ENCODE peak calls at places on chromosome 17, in five cellular contexts. One of them, this sample, is unnamed.

GRCh38 chr17:7174603-7175362 is 4.4 kb downstream of the ASGR1 start:
- DNase-seq in gastrocnemius medialis: no peak
- DNase-seq in activated B cell treated with CpG ODN at 0.5 μM for 24 hours: no peak
- DNase-seq in foreskin fibroblast: no peak
- DNase-seq in WTC11: no peak
- DNase-seq in this sample: peak

GRCh38 chr17:3983945-3984484 is 19.8 kb upstream of the ATP2A3 start:
- DNase-seq in WTC11: no peak
- DNase-seq in foreskin fibroblast: no peak
- DNase-seq in activated B cell treated with CpG ODN at 0.5 μM for 24 hours: no peak
- DNase-seq in gastrocnemius medialis: no peak
- DNase-seq in this sample: no peak

GRCh38 chr17:64002658-64003525 is 4.7 kb downstream of the PRR29 start:
- DNase-seq in foreskin fibroblast: no peak
- DNase-seq in WTC11: no peak
- DNase-seq in gastrocnemius medialis: no peak
- DNase-seq in activated B cell treated with CpG ODN at 0.5 μM for 24 hours: peak
- DNase-seq in this sample: no peak

GRCh38 chr17:80779961-80780380 is 211.7 kb upstream of the CHMP6 start:
- DNase-seq in activated B cell treated with CpG ODN at 0.5 μM for 24 hours: no peak
- DNase-seq in foreskin fibroblast: peak
- DNase-seq in WTC11: no peak
- DNase-seq in gastrocnemius medialis: no peak
- DNase-seq in this sample: no peak

GRCh38 chr17:64573214-64573613 is 66.4 kb downstream of the CEP95 start:
- DNase-seq in WTC11: no peak
- DNase-seq in gastrocnemius medialis: no peak
- DNase-seq in activated B cell treated with CpG ODN at 0.5 μM for 24 hours: no peak
- DNase-seq in foreskin fibroblast: no peak
- DNase-seq in this sample: no peak

GRCh38 chr17:3920940-3921852 is 4.9 kb upstream of the P2RX1 start:
- DNase-seq in gastrocnemius medialis: no peak
- DNase-seq in foreskin fibroblast: no peak
- DNase-seq in WTC11: no peak
- DNase-seq in activated B cell treated with CpG ODN at 0.5 μM for 24 hours: no peak
- DNase-seq in this sample: no peak

GRCh38 chr17:35947156-35947585 is 3.7 kb upstream of the LYZL6 start:
- DNase-seq in foreskin fibroblast: no peak
- DNase-seq in gastrocnemius medialis: no peak
- DNase-seq in WTC11: peak
- DNase-seq in activated B cell treated with CpG ODN at 0.5 μM for 24 hours: peak
- DNase-seq in this sample: peak

GRCh38 chr17:72978593-72979218 is 113.8 kb downstream of the SLC39A11 start:
- DNase-seq in WTC11: no peak
- DNase-seq in activated B cell treated with CpG ODN at 0.5 μM for 24 hours: no peak
- DNase-seq in foreskin fibroblast: no peak
- DNase-seq in gastrocnemius medialis: no peak
- DNase-seq in this sample: no peak

GRCh38 chr17:35807371-35808144 is 1.7 kb upstream of the TAF15 start:
- DNase-seq in foreskin fibroblast: peak
- DNase-seq in gastrocnemius medialis: no peak
- DNase-seq in activated B cell treated with CpG ODN at 0.5 μM for 24 hours: no peak
- DNase-seq in WTC11: no peak
- DNase-seq in this sample: no peak

GRCh38 chr17:75872434-75873351 is 5.7 kb downstream of the TRIM47 start:
- DNase-seq in foreskin fibroblast: peak
- DNase-seq in activated B cell treated with CpG ODN at 0.5 μM for 24 hours: no peak
- DNase-seq in gastrocnemius medialis: peak
- DNase-seq in WTC11: no peak
- DNase-seq in this sample: no peak

GRCh38 chr17:48990882-48991357 is 6.3 kb upstream of the IGF2BP1 start:
- DNase-seq in WTC11: no peak
- DNase-seq in foreskin fibroblast: no peak
- DNase-seq in gastrocnemius medialis: no peak
- DNase-seq in activated B cell treated with CpG ODN at 0.5 μM for 24 hours: no peak
- DNase-seq in this sample: no peak

GRCh38 chr17:21171309-21171922 is 42.5 kb downstream of the TMEM11 start:
- DNase-seq in foreskin fibroblast: no peak
- DNase-seq in WTC11: no peak
- DNase-seq in gastrocnemius medialis: no peak
- DNase-seq in activated B cell treated with CpG ODN at 0.5 μM for 24 hours: no peak
- DNase-seq in this sample: peak

GRCh38 chr17:82299452-82299851 is 18.0 kb downstream of the CD7 start:
- DNase-seq in activated B cell treated with CpG ODN at 0.5 μM for 24 hours: no peak
- DNase-seq in gastrocnemius medialis: no peak
- DNase-seq in foreskin fibroblast: no peak
- DNase-seq in WTC11: no peak
- DNase-seq in this sample: no peak

GRCh38 chr17:27402943-27403342 is 53.3 kb upstream of the KSR1 start:
- DNase-seq in gastrocnemius medialis: no peak
- DNase-seq in WTC11: no peak
- DNase-seq in foreskin fibroblast: no peak
- DNase-seq in activated B cell treated with CpG ODN at 0.5 μM for 24 hours: no peak
- DNase-seq in this sample: no peak

GRCh38 chr17:64218066-64218465 is 45.0 kb downstream of the TEX2 start:
- DNase-seq in activated B cell treated with CpG ODN at 0.5 μM for 24 hours: no peak
- DNase-seq in foreskin fibroblast: no peak
- DNase-seq in gastrocnemius medialis: no peak
- DNase-seq in WTC11: no peak
- DNase-seq in this sample: peak

GRCh38 chr17:382644-383533 is 30.3 kb upstream of the RPH3AL start:
- DNase-seq in foreskin fibroblast: no peak
- DNase-seq in gastrocnemius medialis: peak
- DNase-seq in activated B cell treated with CpG ODN at 0.5 μM for 24 hours: no peak
- DNase-seq in WTC11: peak
- DNase-seq in this sample: no peak

GRCh38 chr17:81840826-81841778 is 6.3 kb upstream of the PPP1R27 start:
- DNase-seq in foreskin fibroblast: no peak
- DNase-seq in activated B cell treated with CpG ODN at 0.5 μM for 24 hours: no peak
- DNase-seq in WTC11: no peak
- DNase-seq in gastrocnemius medialis: peak
- DNase-seq in this sample: no peak

GRCh38 chr17:7893226-7893880 is 4.8 kb downstream of the CHD3 start:
- DNase-seq in foreskin fibroblast: no peak
- DNase-seq in activated B cell treated with CpG ODN at 0.5 μM for 24 hours: no peak
- DNase-seq in gastrocnemius medialis: no peak
- DNase-seq in WTC11: no peak
- DNase-seq in this sample: no peak

GRCh38 chr17:55774834-55775233 is 24.0 kb downstream of the PCTP start:
- DNase-seq in gastrocnemius medialis: no peak
- DNase-seq in foreskin fibroblast: no peak
- DNase-seq in WTC11: no peak
- DNase-seq in activated B cell treated with CpG ODN at 0.5 μM for 24 hours: no peak
- DNase-seq in this sample: no peak

GRCh38 chr17:55769625-55770000 is 18.8 kb downstream of the PCTP start:
- DNase-seq in WTC11: no peak
- DNase-seq in gastrocnemius medialis: peak
- DNase-seq in foreskin fibroblast: peak
- DNase-seq in activated B cell treated with CpG ODN at 0.5 μM for 24 hours: no peak
- DNase-seq in this sample: no peak

GRCh38 chr17:55770220-55770870 is 19.5 kb downstream of the PCTP start:
- DNase-seq in foreskin fibroblast: peak
- DNase-seq in WTC11: no peak
- DNase-seq in activated B cell treated with CpG ODN at 0.5 μM for 24 hours: no peak
- DNase-seq in gastrocnemius medialis: no peak
- DNase-seq in this sample: peak

GRCh38 chr17:55773671-55774070 is 22.8 kb downstream of the PCTP start:
- DNase-seq in WTC11: no peak
- DNase-seq in foreskin fibroblast: no peak
- DNase-seq in activated B cell treated with CpG ODN at 0.5 μM for 24 hours: no peak
- DNase-seq in gastrocnemius medialis: no peak
- DNase-seq in this sample: no peak

GRCh38 chr17:55772086-55772485 is 21.2 kb downstream of the PCTP start:
- DNase-seq in foreskin fibroblast: no peak
- DNase-seq in gastrocnemius medialis: no peak
- DNase-seq in activated B cell treated with CpG ODN at 0.5 μM for 24 hours: no peak
- DNase-seq in WTC11: no peak
- DNase-seq in this sample: no peak
- TF ChIP-seq CTCF in foreskin fibroblast: no peak
- TF ChIP-seq CTCF in gastrocnemius medialis: no peak
- TF ChIP-seq CTCF in activated B cell treated with CpG ODN at 0.5 μM for 24 hours: no peak
- TF ChIP-seq CTCF in WTC11: no peak
- TF ChIP-seq CTCF in this sample: peak

GRCh38 chr17:9232591-9233270 is 211.4 kb downstream of the NTN1 start:
- DNase-seq in gastrocnemius medialis: no peak
- DNase-seq in activated B cell treated with CpG ODN at 0.5 μM for 24 hours: no peak
- DNase-seq in WTC11: no peak
- DNase-seq in foreskin fibroblast: no peak
- DNase-seq in this sample: no peak
- TF ChIP-seq CTCF in gastrocnemius medialis: no peak
- TF ChIP-seq CTCF in activated B cell treated with CpG ODN at 0.5 μM for 24 hours: no peak
- TF ChIP-seq CTCF in WTC11: no peak
- TF ChIP-seq CTCF in foreskin fibroblast: no peak
- TF ChIP-seq CTCF in this sample: no peak

GRCh38 chr17:57875109-57876022 is 25.5 kb upstream of the MRPS23 start:
- DNase-seq in WTC11: peak
- DNase-seq in gastrocnemius medialis: peak
- DNase-seq in activated B cell treated with CpG ODN at 0.5 μM for 24 hours: no peak
- DNase-seq in foreskin fibroblast: peak
- DNase-seq in this sample: no peak
- TF ChIP-seq CTCF in WTC11: no peak
- TF ChIP-seq CTCF in gastrocnemius medialis: peak
- TF ChIP-seq CTCF in activated B cell treated with CpG ODN at 0.5 μM for 24 hours: no peak
- TF ChIP-seq CTCF in foreskin fibroblast: peak
- TF ChIP-seq CTCF in this sample: no peak

GRCh38 chr17:78575899-78576298 is 1.3 kb downstream of the DNAH17 start:
- DNase-seq in gastrocnemius medialis: no peak
- DNase-seq in activated B cell treated with CpG ODN at 0.5 μM for 24 hours: no peak
- DNase-seq in WTC11: no peak
- DNase-seq in foreskin fibroblast: no peak
- DNase-seq in this sample: no peak

GRCh38 chr17:78576389-78577112 is 645 bp downstream of the DNAH17 start:
- DNase-seq in foreskin fibroblast: no peak
- DNase-seq in activated B cell treated with CpG ODN at 0.5 μM for 24 hours: no peak
- DNase-seq in gastrocnemius medialis: no peak
- DNase-seq in WTC11: no peak
- DNase-seq in this sample: no peak

GRCh38 chr17:78575340-78575739 is 1.9 kb downstream of the DNAH17 start:
- DNase-seq in gastrocnemius medialis: no peak
- DNase-seq in WTC11: no peak
- DNase-seq in activated B cell treated with CpG ODN at 0.5 μM for 24 hours: no peak
- DNase-seq in foreskin fibroblast: no peak
- DNase-seq in this sample: no peak

GRCh38 chr17:78572277-78573205 is 4.7 kb downstream of the DNAH17 start:
- DNase-seq in gastrocnemius medialis: no peak
- DNase-seq in foreskin fibroblast: no peak
- DNase-seq in WTC11: peak
- DNase-seq in activated B cell treated with CpG ODN at 0.5 μM for 24 hours: no peak
- DNase-seq in this sample: no peak

DNA sequence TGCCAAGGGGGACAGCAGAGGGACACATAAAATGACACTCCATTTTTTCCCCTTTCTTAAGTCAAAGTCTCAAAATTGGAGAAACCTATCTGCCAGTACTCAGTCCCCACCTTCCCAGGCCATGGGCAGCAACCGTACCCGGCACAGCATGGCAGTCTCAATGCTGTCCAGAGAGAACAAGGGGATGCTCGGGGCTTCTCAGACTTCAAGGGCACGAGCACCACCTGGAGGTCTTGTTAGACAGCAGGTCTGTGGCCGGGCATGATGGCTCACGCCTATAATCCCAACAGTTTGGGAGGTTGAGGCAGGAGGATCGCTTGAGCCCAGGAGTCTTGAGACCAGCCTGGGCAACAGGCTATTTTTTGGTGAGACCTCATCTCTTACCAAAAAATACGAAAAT is 3.2 kb downstream of the DNAH17 start:
- DNase-seq in foreskin fibroblast: no peak
- DNase-seq in activated B cell treated with CpG ODN at 0.5 μM for 24 hours: no peak
- DNase-seq in gastrocnemius medialis: no peak
- DNase-seq in WTC11: no peak
- DNase-seq in this sample: no peak
- TF ChIP-seq CTCF in foreskin fibroblast: no peak
- TF ChIP-seq CTCF in activated B cell treated with CpG ODN at 0.5 μM for 24 hours: no peak
- TF ChIP-seq CTCF in gastrocnemius medialis: no peak
- TF ChIP-seq CTCF in WTC11: no peak
- TF ChIP-seq CTCF in this sample: peak

GRCh38 chr17:5422505-5422904 is 2.5 kb downstream of the RPAIN start:
- DNase-seq in gastrocnemius medialis: no peak
- DNase-seq in activated B cell treated with CpG ODN at 0.5 μM for 24 hours: no peak
- DNase-seq in WTC11: no peak
- DNase-seq in foreskin fibroblast: peak
- DNase-seq in this sample: no peak
- TF ChIP-seq CTCF in gastrocnemius medialis: no peak
- TF ChIP-seq CTCF in activated B cell treated with CpG ODN at 0.5 μM for 24 hours: no peak
- TF ChIP-seq CTCF in WTC11: no peak
- TF ChIP-seq CTCF in foreskin fibroblast: no peak
- TF ChIP-seq CTCF in this sample: no peak

DNA sequence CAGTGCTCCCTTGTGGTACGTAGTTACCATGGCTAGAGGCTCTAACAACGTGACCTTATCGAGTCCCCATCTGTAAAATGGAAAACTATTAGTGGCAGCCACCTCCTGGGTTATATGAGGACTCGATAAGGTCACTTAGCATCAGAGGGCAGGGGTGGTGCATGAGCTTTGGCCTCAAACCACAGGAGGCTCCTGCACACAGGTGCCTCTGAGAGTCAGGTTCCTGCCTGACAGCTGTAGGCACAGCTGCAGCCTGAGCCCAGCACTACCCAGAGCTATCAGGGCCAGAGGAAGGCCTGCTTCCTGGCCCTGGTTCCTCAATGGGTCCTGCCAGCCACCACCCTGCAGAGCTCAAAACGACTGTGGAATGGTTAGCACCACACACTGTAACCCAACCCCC is 57.2 kb upstream of the SEC14L1 start:
- DNase-seq in WTC11: no peak
- DNase-seq in foreskin fibroblast: no peak
- DNase-seq in activated B cell treated with CpG ODN at 0.5 μM for 24 hours: no peak
- DNase-seq in gastrocnemius medialis: no peak
- DNase-seq in this sample: no peak
- TF ChIP-seq CTCF in WTC11: no peak
- TF ChIP-seq CTCF in foreskin fibroblast: no peak
- TF ChIP-seq CTCF in activated B cell treated with CpG ODN at 0.5 μM for 24 hours: no peak
- TF ChIP-seq CTCF in gastrocnemius medialis: no peak
- TF ChIP-seq CTCF in this sample: no peak

DNA sequence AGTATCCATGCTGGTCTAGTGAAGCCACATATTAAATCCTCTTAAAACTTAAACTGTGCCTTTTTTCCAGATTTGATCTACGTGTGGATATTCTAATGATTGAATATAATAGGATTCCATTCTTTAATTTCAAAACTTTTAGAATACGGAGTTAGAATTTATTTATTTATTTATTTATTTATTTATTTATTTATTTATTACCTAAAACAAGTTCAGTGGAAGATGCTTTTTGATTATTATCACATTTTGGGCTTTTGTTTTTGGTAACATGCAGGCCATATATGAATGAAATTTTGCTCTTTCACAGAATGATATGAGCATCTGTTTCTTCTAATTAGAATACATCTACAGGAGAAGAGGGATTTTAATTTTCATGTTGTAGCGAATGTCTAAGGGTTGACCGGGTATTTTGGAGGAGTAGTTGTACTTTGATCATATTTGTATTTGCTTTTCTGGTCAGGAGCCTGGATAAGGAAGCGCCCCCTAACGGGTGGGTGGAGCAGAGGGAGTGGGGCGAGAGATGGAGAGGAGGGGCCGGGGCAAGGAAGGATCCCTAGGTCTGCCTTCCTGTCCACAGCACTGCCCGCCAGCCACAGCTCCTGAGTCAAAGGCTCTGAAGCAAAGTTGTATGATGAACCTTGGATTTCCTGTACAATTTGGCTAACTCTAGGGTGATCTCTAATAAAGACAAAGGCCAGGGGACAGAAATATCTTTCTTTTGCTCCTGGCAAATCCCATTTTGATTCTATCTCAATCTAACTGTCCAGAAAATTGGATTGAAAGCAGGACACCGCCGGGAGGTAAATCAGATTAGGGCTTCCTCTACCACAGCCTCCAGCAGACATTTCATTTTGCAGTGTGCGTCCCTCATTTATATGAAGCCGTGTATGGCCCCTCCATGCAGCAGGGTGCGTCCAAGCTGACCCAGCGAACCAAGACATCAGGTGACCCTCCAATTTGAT is 149.1 kb downstream of the PRKCA start:
- DNase-seq in WTC11: peak
- DNase-seq in activated B cell treated with CpG ODN at 0.5 μM for 24 hours: no peak
- DNase-seq in foreskin fibroblast: no peak
- DNase-seq in gastrocnemius medialis: no peak
- DNase-seq in this sample: no peak
- TF ChIP-seq CTCF in WTC11: peak
- TF ChIP-seq CTCF in activated B cell treated with CpG ODN at 0.5 μM for 24 hours: no peak
- TF ChIP-seq CTCF in foreskin fibroblast: no peak
- TF ChIP-seq CTCF in gastrocnemius medialis: no peak
- TF ChIP-seq CTCF in this sample: no peak

This sample was measured in GM13977.